ENCODE peak calls at places on chromosome 21, in four cellular contexts. M, E, I and V are unnamed samples.

GRCh38 chr21:37896788-37897187 is 19.5 kb downstream of the KCNJ6 start:
- DNase-seq in M (no peak), E (no peak), I (no peak), V (no peak)

GRCh38 chr21:27590271-27590670 is 623.4 kb upstream of the ADAMTS5 start:
- DNase-seq in I (no peak), M (peak; percentile 20), E (no peak), V (no peak)

GRCh38 chr21:29018540-29018939 is 609 bp downstream of the RWDD2B start:
- DNase-seq in M (peak; percentile 45), E (no peak), I (no peak), V (no peak)

GRCh38 chr21:34517491-34518245 is 5.7 kb upstream of the KCNE1 start:
- DNase-seq in M (no peak), I (no peak), E (no peak), V (no peak)

GRCh38 chr21:29849735-29850176 is 90.0 kb downstream of the GRIK1 start:
- DNase-seq in M (peak; percentile 43), E (peak; percentile 15), I (peak; percentile 31), V (no peak)

GRCh38 chr21:29656504-29657227 is 283.1 kb downstream of the GRIK1 start:
- DNase-seq in E (no peak), M (peak; percentile 98), I (no peak), V (no peak)

GRCh38 chr21:43719748-43720538 is 1.0 kb downstream of the PDXK start:
- DNase-seq in M (no peak), E (no peak), I (peak; percentile 66), V (no peak)

GRCh38 chr21:24076179-24076578 is 1531.1 kb downstream of the MRPL39 start:
- DNase-seq in I (no peak), E (peak; percentile 10), M (peak; percentile 2), V (no peak)

GRCh38 chr21:20874202-20874601 is 124.0 kb upstream of the NCAM2 start:
- DNase-seq in E (no peak), I (no peak), M (no peak), V (no peak)

GRCh38 chr21:38819719-38820147 is 14.0 kb downstream of the ETS2 start:
- DNase-seq in M (peak; percentile 88), I (no peak), E (no peak), V (no peak)

GRCh38 chr21:24634749-24635148 is 972.5 kb downstream of the MRPL39 start:
- DNase-seq in M (no peak), I (no peak), E (no peak), V (no peak)

GRCh38 chr21:23401278-23401677 is 2206.0 kb downstream of the MRPL39 start:
- DNase-seq in M (no peak), E (no peak), I (no peak), V (no peak)

GRCh38 chr21:37555672-37556261 is 189.2 kb downstream of the DYRK1A start:
- DNase-seq in I (no peak), E (no peak), M (no peak), V (no peak)

GRCh38 chr21:42670884-42671283 is 17.5 kb downstream of the PDE9A start:
- DNase-seq in E (no peak), I (no peak), M (no peak), V (no peak)

GRCh38 chr21:42941696-42942085 is 16.3 kb upstream of the ERVH48-1 start:
- DNase-seq in E (no peak), I (no peak), M (no peak), V (peak; percentile 18)

GRCh38 chr21:21406918-21407317 is 408.7 kb downstream of the NCAM2 start:
- DNase-seq in E (no peak), I (no peak), M (no peak), V (no peak)

GRCh38 chr21:14284439-14284838 is 68.5 kb downstream of the RBM11 start:
- DNase-seq in M (no peak), E (no peak), I (no peak), V (no peak)

GRCh38 chr21:28283652-28284490 is 708.8 kb downstream of the LTN1 start:
- DNase-seq in E (peak; percentile 75), I (no peak), M (peak; percentile 94), V (no peak)

GRCh38 chr21:42570362-42570761 is 56.7 kb downstream of the SLC37A1 start:
- DNase-seq in E (no peak), M (no peak), I (no peak), V (no peak)

GRCh38 chr21:28333455-28334108 is 659.1 kb downstream of the LTN1 start:
- DNase-seq in E (peak; percentile 10), I (no peak), M (peak; percentile 52), V (no peak)

GRCh38 chr21:17389311-17389710 is 123.5 kb upstream of the CXADR start:
- DNase-seq in I (no peak), E (no peak), M (no peak), V (no peak)

GRCh38 chr21:36839123-36839522 is 127.3 kb downstream of the HLCS start:
- DNase-seq in M (peak; percentile 70), E (peak; percentile 61), I (no peak), V (no peak)

GRCh38 chr21:37437376-37438080 is 71.0 kb downstream of the DYRK1A start:
- DNase-seq in E (no peak), I (no peak), M (no peak), V (no peak)

GRCh38 chr21:15051652-15052554 is 12.9 kb downstream of the NRIP1 start:
- DNase-seq in E (no peak), M (peak; percentile 66), I (no peak), V (no peak)

GRCh38 chr21:28767523-28767922 is 225.2 kb downstream of the LTN1 start:
- DNase-seq in E (no peak), I (no peak), M (no peak), V (no peak)

GRCh38 chr21:20882462-20883415 is 115.5 kb upstream of the NCAM2 start:
- DNase-seq in E (no peak), I (no peak), M (peak; percentile 2), V (no peak)

GRCh38 chr21:16302851-16303282 is 573.1 kb downstream of the USP25 start:
- DNase-seq in E (no peak), I (no peak), M (peak; percentile 95), V (no peak)

GRCh38 chr21:38679531-38679930 is 126.2 kb upstream of the ETS2 start:
- DNase-seq in I (no peak), E (no peak), M (peak; percentile 85), V (no peak)

GRCh38 chr21:14712121-14712520 is 166.0 kb upstream of the SAMSN1 start:
- DNase-seq in M (no peak), E (no peak), I (no peak), V (no peak)

DNA sequence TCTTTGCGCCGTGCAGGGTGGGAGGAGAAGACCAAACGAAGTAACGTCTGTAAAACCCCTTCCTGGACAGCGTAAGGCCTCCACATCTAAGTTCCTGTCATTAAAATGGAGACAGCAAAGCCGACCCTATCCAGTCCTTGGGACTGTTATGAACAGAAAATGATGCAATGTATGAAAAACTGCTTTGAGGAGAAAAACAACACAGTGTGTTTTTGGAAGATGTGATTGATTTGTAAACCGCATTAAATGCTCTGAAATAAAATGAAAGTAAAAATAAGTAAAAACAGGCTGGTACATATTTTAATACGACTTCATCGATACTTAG is 827 bp upstream of the URB1 start:
- DNase-seq in M (no peak), I (no peak), E (no peak), V (no peak)
- H3K27ac ChIP-seq in M (peak overlapping the region; percentile 81), I (peak overlapping the region; percentile 78), E (peak overlapping the region; percentile 22), V (peak overlapping the region; percentile 73)

GRCh38 chr21:26116456-26117011 is 54.0 kb downstream of the APP start:
- DNase-seq in E (no peak), M (peak; percentile 55), I (no peak), V (no peak)

GRCh38 chr21:26117324-26117971 is 53.1 kb downstream of the APP start:
- DNase-seq in E (no peak), I (no peak), M (no peak), V (no peak)

GRCh38 chr21:26115899-26116298 is 54.7 kb downstream of the APP start:
- DNase-seq in I (no peak), M (peak; percentile 66), E (peak; percentile 18), V (no peak)

GRCh38 chr21:26112979-26113378 is 57.6 kb downstream of the APP start:
- DNase-seq in I (no peak), M (no peak), E (no peak), V (no peak)

DNA sequence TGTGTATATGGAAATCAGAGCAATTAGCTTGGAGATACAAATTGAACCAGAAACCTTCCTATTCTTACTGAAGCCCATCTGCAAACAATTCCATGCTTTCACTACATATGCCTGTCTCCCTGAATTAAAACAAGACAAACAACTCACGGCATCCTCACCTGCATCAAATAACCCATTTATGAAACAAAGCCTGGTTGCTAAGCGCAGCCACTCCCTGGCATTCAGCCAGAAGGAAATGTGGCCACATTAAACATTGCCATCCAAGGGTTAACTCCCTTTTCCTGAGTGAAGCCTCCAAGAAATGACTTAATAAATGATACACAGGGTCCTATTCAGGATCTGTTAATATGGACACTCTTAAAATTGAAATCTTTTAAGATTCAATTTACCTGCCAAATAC is 55.2 kb downstream of the APP start:
- DNase-seq in M (no peak), E (no peak), I (peak; percentile 35), V (no peak)
- H3K27ac ChIP-seq in M (no peak overlapping the region), E (no peak overlapping the region), I (no peak overlapping the region), V (no peak overlapping the region)

GRCh38 chr21:35743571-35743970 is 316.8 kb downstream of the SETD4 start:
- DNase-seq in E (peak; percentile 10), M (peak; percentile 43), I (no peak), V (no peak)

GRCh38 chr21:35738342-35738961 is 321.9 kb downstream of the SETD4 start:
- DNase-seq in I (no peak), M (peak; percentile 86), E (no peak), V (no peak)

GRCh38 chr21:35732788-35733187 is 327.5 kb downstream of the SETD4 start:
- DNase-seq in E (no peak), M (no peak), I (no peak), V (no peak)

GRCh38 chr21:35737425-35737824 is 322.9 kb downstream of the SETD4 start:
- DNase-seq in M (no peak), E (no peak), I (no peak), V (no peak)

GRCh38 chr21:35737899-35738341 is 322.4 kb downstream of the SETD4 start:
- DNase-seq in I (no peak), E (no peak), M (peak; percentile 69), V (no peak)
- H3K27ac ChIP-seq in I (no peak overlapping the region), E (no peak overlapping the region), M (no peak overlapping the region), V (no peak overlapping the region)

GRCh38 chr21:45379901-45380330 is 25.0 kb upstream of the COL18A1 start:
- DNase-seq in I (no peak), E (no peak), M (no peak), V (peak; percentile 7)
- H3K27ac ChIP-seq in I (no peak overlapping the region), E (no peak overlapping the region), M (no peak overlapping the region), V (no peak overlapping the region)